ENCODE peak calls at places on chromosome 19, in eight cellular contexts. T, I, H, X, N, P, Y and V are unnamed samples.

GRCh38 chr19:7010722-7011593 is 10.3 kb downstream of the MBD3L2B start:
- DNase-seq in X (no peak), P (no peak), N (no peak), Y (no peak), T (no peak), I (no peak), H (no peak), V (no peak)

GRCh38 chr19:33210266-33210940 is 15.2 kb downstream of the SLC7A10 start:
- DNase-seq in I (no peak), P (no peak), N (no peak), X (no peak), T (no peak), Y (no peak), H (no peak), V (no peak)

GRCh38 chr19:39544201-39544903 is 4.4 kb upstream of the EID2 start:
- DNase-seq in H (no peak), T (no peak), N (no peak), X (no peak), P (no peak), Y (peak; percentile 13), I (peak; percentile 56), V (no peak)

GRCh38 chr19:43760941-43761340 is 6.2 kb upstream of the SMG9 start:
- DNase-seq in N (no peak), P (no peak), T (no peak), I (no peak), H (no peak), Y (peak; percentile 37), X (no peak), V (no peak)

GRCh38 chr19:29641597-29641996 is 23.7 kb upstream of the PLEKHF1 start:
- DNase-seq in P (no peak), N (no peak), X (no peak), T (no peak), H (no peak), I (no peak), Y (no peak), V (no peak)

GRCh38 chr19:10565028-10565566 is 713 bp downstream of the KRI1 start:
- DNase-seq in T (peak; percentile 33), Y (peak; percentile 21), N (peak; percentile 50), P (peak; percentile 92), H (peak; percentile 48), I (peak; percentile 49), X (no peak), V (peak; percentile 82)

GRCh38 chr19:4014541-4015491 is 7.3 kb downstream of the PIAS4 start:
- DNase-seq in H (peak; percentile 62), I (no peak), Y (no peak), T (peak; percentile 70), P (no peak), N (no peak), X (no peak), V (no peak)

GRCh38 chr19:3868770-3869456 is at the start of gene ZFR2:
- DNase-seq in T (no peak), I (no peak), H (peak; percentile 63), X (no peak), Y (no peak), N (peak; percentile 63), P (no peak), V (no peak)

GRCh38 chr19:6652214-6653094 is 17.5 kb downstream of the TNFSF14 start:
- DNase-seq in X (no peak), P (no peak), Y (no peak), T (no peak), N (no peak), H (no peak), I (no peak), V (no peak)

GRCh38 chr19:38392707-38393308 is 4.3 kb downstream of the SPRED3 start:
- DNase-seq in X (no peak), H (no peak), T (no peak), P (no peak), N (no peak), Y (peak; percentile 63), I (no peak), V (peak; percentile 51)

GRCh38 chr19:45597425-45598111 is 4.4 kb downstream of the GPR4 start:
- DNase-seq in Y (no peak), H (no peak), X (no peak), P (no peak), I (no peak), N (no peak), T (no peak), V (no peak)

GRCh38 chr19:6772028-6772865 is at the start of gene VAV1:
- DNase-seq in P (peak; percentile 93), N (no peak), I (no peak), Y (no peak), H (no peak), X (no peak), T (peak; percentile 32), V (no peak)

GRCh38 chr19:19740755-19741154 is 7.8 kb upstream of the ZNF14 start:
- DNase-seq in N (no peak), X (no peak), P (no peak), Y (no peak), H (no peak), I (no peak), T (no peak), V (no peak)

GRCh38 chr19:50352242-50352641 is 13.2 kb downstream of the NAPSA start:
- DNase-seq in I (no peak), T (no peak), P (no peak), Y (no peak), X (no peak), H (no peak), N (no peak), V (no peak)

GRCh38 chr19:2524361-2524839 is 48.5 kb downstream of the GADD45B start:
- DNase-seq in T (no peak), I (no peak), X (no peak), N (no peak), H (no peak), Y (no peak), P (no peak), V (no peak)

GRCh38 chr19:13012690-13013608 is 17.7 kb downstream of the NFIX start:
- DNase-seq in P (peak; percentile 76), X (no peak), Y (peak; percentile 63), I (peak; percentile 68), H (no peak), T (no peak), N (no peak), V (peak; percentile 76)

GRCh38 chr19:11737964-11738745 is 591 bp downstream of the ZNF823 start:
- DNase-seq in P (peak; percentile 65), Y (peak; percentile 12), X (no peak), N (peak; percentile 64), I (peak; percentile 14), T (peak; percentile 23), H (peak; percentile 61), V (peak; percentile 49)

GRCh38 chr19:5665781-5666513 is 14.4 kb downstream of the MICOS13 start:
- DNase-seq in N (no peak), T (no peak), I (peak; percentile 52), X (no peak), Y (peak; percentile 84), P (no peak), H (no peak), V (peak; percentile 42)

GRCh38 chr19:16920816-16921529 is 32.2 kb downstream of the F2RL3 start:
- DNase-seq in H (no peak), T (no peak), X (no peak), P (peak; percentile 57), N (no peak), I (peak; percentile 44), Y (peak; percentile 88), V (peak; percentile 54)

GRCh38 chr19:58544591-58545285 is 874 bp downstream of the TRIM28 start:
- DNase-seq in N (peak; percentile 76), Y (peak; percentile 47), I (peak; percentile 33), T (no peak), X (no peak), H (peak; percentile 83), P (no peak), V (peak; percentile 94)

GRCh38 chr19:10780368-10780767 is 55.6 kb downstream of the TMED1 start:
- DNase-seq in I (peak; percentile 24), P (peak; percentile 92), H (no peak), X (no peak), T (peak; percentile 72), Y (peak; percentile 54), N (no peak), V (no peak)

GRCh38 chr19:44738603-44739585 is 9.6 kb upstream of the BCL3 start:
- DNase-seq in N (no peak), I (no peak), X (no peak), P (no peak), H (no peak), Y (no peak), T (no peak), V (no peak)

GRCh38 chr19:5341448-5341820 is 822 bp upstream of the PTPRS start:
- DNase-seq in N (no peak), P (no peak), H (no peak), I (no peak), Y (no peak), T (no peak), X (no peak), V (no peak)

GRCh38 chr19:1045247-1045603 is 5.3 kb downstream of the ABCA7 start:
- DNase-seq in P (peak; percentile 50), I (no peak), X (no peak), H (peak; percentile 75), N (no peak), Y (no peak), T (no peak), V (no peak)

GRCh38 chr19:639251-640155 is at the start of gene FGF22:
- DNase-seq in N (peak; percentile 95), T (peak; percentile 92), I (peak; percentile 80), Y (peak; percentile 74), P (peak; percentile 80), H (peak; percentile 98), X (peak; percentile 46), V (peak; percentile 100)

GRCh38 chr19:45542234-45542668 is 35.0 kb downstream of the VASP start:
- DNase-seq in I (no peak), P (peak; percentile 87), T (no peak), Y (no peak), N (no peak), H (no peak), X (no peak), V (no peak)

GRCh38 chr19:45976180-45976579 is 2.5 kb upstream of the NOVA2 start:
- DNase-seq in H (no peak), N (no peak), I (no peak), Y (no peak), P (no peak), X (no peak), T (no peak), V (no peak)

GRCh38 chr19:6888967-6889366 is 1.6 kb downstream of the ADGRE1 start:
- DNase-seq in N (no peak), X (no peak), P (no peak), Y (no peak), H (no peak), I (no peak), T (no peak), V (no peak)

GRCh38 chr19:51016798-51017683 is 2.5 kb downstream of the KLK10 start:
- DNase-seq in H (peak; percentile 77), P (peak; percentile 66), I (peak; percentile 31), Y (peak; percentile 16), X (no peak), N (peak; percentile 74), T (peak; percentile 23), V (peak; percentile 85)

GRCh38 chr19:3383121-3383722 is 16.8 kb downstream of the NFIC start:
- DNase-seq in H (no peak), T (peak; percentile 60), X (no peak), Y (no peak), I (no peak), N (no peak), P (no peak), V (peak; percentile 41)